ENCODE peak calls at places on chromosomes 4 and X, in five cellular contexts. One of them, this sample, is unnamed.

GRCh38 chrX:141439651-141440050 is 144.9 kb downstream of the SPANXA1 start:
- DNase-seq in T1000: no peak
- DNase-seq in kidney tubule cell: no peak
- DNase-seq in fibroblast of lung: peak
- DNase-seq in OCI-LY7: no peak
- DNase-seq in this sample: no peak

GRCh38 chr4:69858683-69859082 is 1.3 kb downstream of the SULT1E1 start:
- DNase-seq in T1000: no peak
- DNase-seq in kidney tubule cell: peak
- DNase-seq in fibroblast of lung: peak
- DNase-seq in OCI-LY7: no peak
- DNase-seq in this sample: no peak

GRCh38 chr4:137125011-137125410 is 407.3 kb downstream of the PCDH18 start:
- DNase-seq in T1000: no peak
- DNase-seq in kidney tubule cell: peak
- DNase-seq in fibroblast of lung: peak
- DNase-seq in OCI-LY7: no peak
- DNase-seq in this sample: no peak

GRCh38 chr4:173013232-173013932 is 155.2 kb upstream of the GALNT7 start:
- DNase-seq in T1000: no peak
- DNase-seq in kidney tubule cell: peak
- DNase-seq in fibroblast of lung: peak
- DNase-seq in OCI-LY7: peak
- DNase-seq in this sample: no peak

GRCh38 chrX:100615015-100615414 is 21.6 kb downstream of the TSPAN6 start:
- DNase-seq in T1000: no peak
- DNase-seq in kidney tubule cell: peak
- DNase-seq in fibroblast of lung: peak
- DNase-seq in OCI-LY7: no peak
- DNase-seq in this sample: no peak

GRCh38 chr4:3832536-3833220 is 66.5 kb downstream of the ADRA2C start:
- DNase-seq in T1000: no peak
- DNase-seq in kidney tubule cell: no peak
- DNase-seq in fibroblast of lung: no peak
- DNase-seq in OCI-LY7: no peak
- DNase-seq in this sample: no peak

GRCh38 chrX:96181571-96181970 is 503.1 kb upstream of the DIAPH2 start:
- DNase-seq in T1000: no peak
- DNase-seq in kidney tubule cell: no peak
- DNase-seq in fibroblast of lung: no peak
- DNase-seq in OCI-LY7: no peak
- DNase-seq in this sample: no peak

GRCh38 chr4:159904906-159905305 is 802.0 kb downstream of the RAPGEF2 start:
- DNase-seq in T1000: no peak
- DNase-seq in kidney tubule cell: no peak
- DNase-seq in fibroblast of lung: no peak
- DNase-seq in OCI-LY7: no peak
- DNase-seq in this sample: no peak

GRCh38 chrX:19799319-19800182 is 87.8 kb downstream of the SH3KBP1 start:
- DNase-seq in T1000: no peak
- DNase-seq in kidney tubule cell: no peak
- DNase-seq in fibroblast of lung: peak
- DNase-seq in OCI-LY7: peak
- DNase-seq in this sample: no peak

GRCh38 chrX:12480956-12481355 is 310.3 kb upstream of the PRPS2 start:
- DNase-seq in T1000: no peak
- DNase-seq in kidney tubule cell: peak
- DNase-seq in fibroblast of lung: no peak
- DNase-seq in OCI-LY7: no peak
- DNase-seq in this sample: no peak

This sample was measured in GM12864.